ENCODE peak calls at places on chromosome 4, in five cellular contexts. D is pancreas; T is effector memory CD4-positive, alpha-beta T cell; Y is cardiac muscle cell; A is upper lobe of left lung. W is an unnamed sample.
A peak's percentile ranks its signal among the peaks of the same experiment; 100 is the strongest.

GRCh38 chr4:151431728-151432127 is 22.8 kb downstream of the FHIP1A start:
- DNase-seq in Y (no peak), T (no peak), D (no peak), A (no peak), W (peak; percentile 29)

GRCh38 chr4:156976147-156976546 is 4.5 kb upstream of the PDGFC start:
- DNase-seq in D (no peak), A (no peak), Y (no peak), T (no peak), W (no peak)

GRCh38 chr4:4501678-4502077 is 40.2 kb downstream of the STX18 start:
- DNase-seq in A (no peak), Y (no peak), T (no peak), D (no peak), W (no peak)

GRCh38 chr4:10403633-10404445 is 53.4 kb downstream of the ZNF518B start:
- DNase-seq in Y (peak; percentile 57), T (no peak), A (no peak), D (no peak), W (peak; percentile 7)

GRCh38 chr4:180422989-180423766 is 1820.0 kb upstream of the TENM3 start:
- DNase-seq in A (no peak), D (no peak), T (no peak), Y (no peak), W (no peak)

GRCh38 chr4:172830295-172830764 is 338.3 kb upstream of the GALNT7 start:
- DNase-seq in A (no peak), T (no peak), Y (peak; percentile 34), D (no peak), W (no peak)

GRCh38 chr4:153114771-153115321 is 89.4 kb upstream of the TRIM2 start:
- DNase-seq in A (no peak), D (no peak), T (peak; percentile 46), Y (no peak), W (no peak)

GRCh38 chr4:85548116-85548515 is 73.2 kb downstream of the ARHGAP24 start:
- DNase-seq in Y (no peak), T (no peak), A (no peak), D (no peak), W (no peak)

GRCh38 chr4:163042306-163042705 is 124.4 kb downstream of the NAF1 start:
- DNase-seq in T (no peak), D (no peak), A (no peak), Y (no peak), W (no peak)

GRCh38 chr4:71333960-71334951 is 4.6 kb upstream of the SLC4A4 start:
- DNase-seq in T (no peak), A (no peak), D (peak; percentile 15), Y (no peak), W (no peak)

GRCh38 chr4:823761-824460 is 2.0 kb downstream of the CPLX1 start:
- DNase-seq in Y (no peak), A (no peak), D (no peak), T (no peak), W (no peak)

GRCh38 chr4:821181-821591 is 4.7 kb downstream of the CPLX1 start:
- DNase-seq in Y (no peak), A (no peak), D (no peak), T (no peak), W (no peak)

GRCh38 chr4:823093-823760 is 2.7 kb downstream of the CPLX1 start:
- DNase-seq in T (no peak), Y (no peak), D (no peak), A (no peak), W (no peak)

GRCh38 chr4:821631-822030 is 4.3 kb downstream of the CPLX1 start:
- DNase-seq in Y (no peak), D (no peak), A (no peak), T (no peak), W (no peak)

DNA sequence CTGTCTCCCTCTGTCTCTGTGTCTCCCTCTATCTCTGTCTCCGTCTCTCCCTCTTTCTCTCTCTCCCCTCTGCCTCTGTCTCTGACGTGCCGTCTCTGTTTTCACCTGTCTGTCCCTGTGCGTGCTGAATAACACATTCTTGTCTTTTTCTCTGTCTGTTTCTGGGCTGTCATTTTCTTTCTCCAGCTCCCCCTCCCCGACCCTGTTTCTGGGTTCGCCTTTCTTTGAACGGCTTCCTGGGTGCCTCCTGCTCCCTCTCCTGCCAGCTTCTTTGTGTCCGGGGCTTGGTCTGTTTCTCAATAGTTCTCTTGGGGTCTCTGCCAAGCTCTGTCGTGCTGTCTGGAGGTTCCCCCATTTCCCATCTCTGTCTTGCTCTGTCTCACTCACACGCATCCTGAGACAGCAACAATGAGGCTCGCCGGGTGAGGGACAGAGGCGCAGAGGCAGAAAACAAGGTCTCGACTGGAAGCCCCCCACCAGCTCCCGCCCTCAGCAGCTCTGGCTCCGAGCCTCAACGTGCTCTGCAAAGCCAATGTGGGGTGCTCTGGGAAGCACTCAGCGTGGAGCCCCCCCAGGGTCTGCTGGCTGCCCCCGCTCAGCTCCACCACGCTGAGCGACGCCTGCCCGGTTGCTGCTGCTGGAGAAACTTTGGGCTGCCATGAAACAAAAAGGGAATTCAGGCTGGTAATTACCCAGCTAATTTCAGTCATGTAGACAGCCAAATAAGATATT is 3.4 kb downstream of the CPLX1 start:
- DNase-seq in Y (no peak), D (no peak), A (no peak), T (no peak), W (no peak)
- H3K27me3 ChIP-seq in Y (peaks cover 96% of the 10 kb centered on the region), D (no peaks in the 10 kb centered on the region), A (peaks cover 38% of the 10 kb centered on the region), T (peaks cover 19% of the 10 kb centered on the region), W (peaks cover 34% of the 10 kb centered on the region)

GRCh38 chr4:16284050-16284449 is 57.8 kb upstream of the TAPT1 start:
- DNase-seq in A (no peak), Y (no peak), T (no peak), D (no peak), W (no peak)
- H3K4me3 ChIP-seq in A (no peak overlapping the region), Y (no peak overlapping the region), T (no peak overlapping the region), D (no peak overlapping the region), W (no peak overlapping the region)

DNA sequence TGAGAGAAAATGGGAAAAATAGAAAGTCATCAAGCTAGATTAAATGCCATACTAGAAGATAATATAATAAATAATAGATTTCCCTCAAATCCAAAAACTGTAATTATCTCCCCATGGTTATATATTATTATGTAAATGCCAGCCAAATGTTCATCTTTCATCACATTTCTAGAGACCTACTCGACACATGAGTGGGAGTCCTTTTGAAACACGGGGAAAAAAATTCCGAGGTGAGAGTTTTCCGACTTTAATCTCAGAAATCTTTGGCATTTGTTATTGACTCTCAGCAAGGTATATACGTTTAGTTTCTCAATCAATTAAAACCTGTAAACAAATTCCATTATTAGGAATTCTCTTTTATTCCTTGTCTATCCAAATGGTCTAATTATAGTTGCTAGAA is 465.4 kb upstream of the SMIM31 start:
- DNase-seq in Y (no peak), D (no peak), T (no peak), A (no peak), W (no peak)
- H3K27me3 ChIP-seq in Y (no peaks in the 10 kb centered on the region), D (no peaks in the 10 kb centered on the region), T (no peaks in the 10 kb centered on the region), A (no peaks in the 10 kb centered on the region), W (no peaks in the 10 kb centered on the region)

DNA sequence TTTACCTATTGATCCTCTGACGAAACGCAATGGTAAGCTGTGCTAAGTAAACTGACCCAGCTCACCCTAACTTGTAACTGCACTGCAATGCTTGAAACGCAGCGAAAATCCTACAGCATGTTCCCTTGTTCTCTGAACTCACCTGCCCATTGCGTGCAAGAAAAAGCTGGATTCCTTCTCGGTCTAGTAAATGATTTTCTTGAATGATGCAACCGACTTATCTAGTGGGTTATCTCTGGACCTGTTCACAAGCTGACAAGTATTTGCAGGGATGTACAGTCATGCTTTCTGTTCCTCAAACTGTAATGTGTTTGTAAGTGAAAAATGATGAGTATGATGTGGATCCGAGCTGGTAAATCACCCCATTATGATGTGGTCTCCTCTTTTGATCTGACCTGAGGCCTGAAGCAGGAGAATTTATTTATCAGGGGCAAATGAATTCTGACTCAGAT is 140.1 kb downstream of the BTC start:
- DNase-seq in Y (no peak), A (no peak), D (no peak), T (no peak), W (no peak)
- H3K4me3 ChIP-seq in Y (no peak overlapping the region), A (no peak overlapping the region), D (no peak overlapping the region), T (no peak overlapping the region), W (no peak overlapping the region)

GRCh38 chr4:125760956-125761355 is 446.2 kb downstream of the FAT4 start:
- DNase-seq in A (no peak), D (no peak), T (no peak), Y (no peak), W (no peak)
- H3K27me3 ChIP-seq in A (no peaks in the 10 kb centered on the region), D (no peaks in the 10 kb centered on the region), T (no peaks in the 10 kb centered on the region), Y (no peaks in the 10 kb centered on the region), W (no peaks in the 10 kb centered on the region)

W was measured in HAP-1.